ENCODE peak calls at places on chromosomes 13 and 19, in seven cellular contexts. K is activated CD8-positive, alpha-beta T cell treated with anti-CD3 and anti-CD28 coated beads, Interleukin-2, amount 10 ng/mL, durations not matched to agents 7 days and 5 days; H is HS-5; X is fibroblast of pulmonary artery; N is head of caudate nucleus; O is heart right ventricle; A is testis. F is an unnamed sample.

GRCh38 chr13:20582026-20582425 is 15.1 kb downstream of the IFT88 start:
- DNase-seq in K (no peak), H (no peak), X (no peak), N (no peak), O (no peak), A (no peak), F (no peak)

GRCh38 chr19:42246143-42246868 is 3.9 kb upstream of the GSK3A start:
- DNase-seq in K (no peak), H (no peak), X (peak), N (peak), O (peak), A (peak), F (no peak)

GRCh38 chr13:99663908-99664307 is 162.6 kb downstream of the TM9SF2 start:
- DNase-seq in K (no peak), H (no peak), X (no peak), N (no peak), O (no peak), A (no peak), F (no peak)

GRCh38 chr13:97307882-97308624 is 85.9 kb downstream of the MBNL2 start:
- DNase-seq in K (no peak), H (peak), X (peak), N (peak), O (peak), A (peak), F (no peak)

GRCh38 chr13:32878172-32878571 is 138.1 kb upstream of the KL start:
- DNase-seq in K (no peak), H (no peak), X (no peak), N (no peak), O (no peak), A (no peak), F (no peak)

GRCh38 chr13:64446372-64446771 is 2783.8 kb downstream of the PCDH9 start:
- DNase-seq in K (no peak), H (no peak), X (peak), N (no peak), O (no peak), A (no peak), F (no peak)

GRCh38 chr19:3222709-3223108 is 1.8 kb upstream of the CELF5 start:
- DNase-seq in K (no peak), H (no peak), X (no peak), N (no peak), O (no peak), A (no peak), F (no peak)

GRCh38 chr19:19321143-19321577 is 531 bp downstream of the MAU2 start:
- DNase-seq in K (peak), H (no peak), X (no peak), N (no peak), O (no peak), A (peak), F (no peak)

GRCh38 chr13:30341815-30342570 is 34.6 kb upstream of the KATNAL1 start:
- DNase-seq in K (no peak), H (peak), X (peak), N (peak), O (peak), A (peak), F (peak)

GRCh38 chr19:49155830-49156346 is 692 bp upstream of the HRC start:
- DNase-seq in K (no peak), H (no peak), X (no peak), N (no peak), O (peak), A (no peak), F (no peak)

GRCh38 chr13:78121459-78122348 is 203.1 kb upstream of the EDNRB start:
- DNase-seq in K (peak), H (peak), X (peak), N (peak), O (no peak), A (peak), F (peak)

GRCh38 chr13:51152713-51153112 is 41.6 kb upstream of the C13orf42 start:
- DNase-seq in K (no peak), H (no peak), X (no peak), N (no peak), O (no peak), A (no peak), F (no peak)

GRCh38 chr19:46639356-46640061 is 3.5 kb upstream of the GNG8 start:
- DNase-seq in K (peak), H (peak), X (peak), N (peak), O (peak), A (peak), F (no peak)

GRCh38 chr19:27974082-27974513 is 1238.9 kb downstream of the UQCRFS1 start:
- DNase-seq in K (no peak), H (no peak), X (peak), N (peak), O (no peak), A (peak), F (no peak)

GRCh38 chr13:60448907-60449510 is 52.0 kb downstream of the TDRD3 start:
- DNase-seq in K (peak), H (peak), X (peak), N (no peak), O (no peak), A (peak), F (peak)

GRCh38 chr19:29303707-29304090 is 90.7 kb upstream of the UQCRFS1 start:
- DNase-seq in K (no peak), H (no peak), X (no peak), N (no peak), O (no peak), A (no peak), F (no peak)

GRCh38 chr13:101152184-101152583 is 264.1 kb downstream of the NALCN start:
- DNase-seq in K (no peak), H (no peak), X (no peak), N (no peak), O (no peak), A (no peak), F (no peak)

GRCh38 chr13:90585392-90585791 is 762.1 kb upstream of the MIR17HG start:
- DNase-seq in K (no peak), H (no peak), X (no peak), N (no peak), O (no peak), A (no peak), F (no peak)

GRCh38 chr19:11263726-11264125 is 1.4 kb upstream of the DOCK6 start:
- DNase-seq in K (no peak), H (no peak), X (no peak), N (no peak), O (no peak), A (no peak), F (no peak)

GRCh38 chr13:78940444-78940843 is 281.5 kb upstream of the OBI1 start:
- DNase-seq in K (no peak), H (no peak), X (no peak), N (no peak), O (no peak), A (no peak), F (no peak)

GRCh38 chr13:93794197-93794885 is 567.7 kb downstream of the GPC6 start:
- DNase-seq in K (peak), H (no peak), X (no peak), N (no peak), O (no peak), A (no peak), F (no peak)

GRCh38 chr19:41928221-41928683 is at the start of gene ERFL:
- DNase-seq in K (no peak), H (no peak), X (no peak), N (no peak), O (no peak), A (no peak), F (no peak)

GRCh38 chr19:32624410-32624809 is 43.4 kb downstream of the PDCD5 start:
- DNase-seq in K (no peak), H (no peak), X (peak), N (no peak), O (no peak), A (no peak), F (peak)

GRCh38 chr13:19836472-19836871 is 27.0 kb downstream of the ZMYM5 start:
- DNase-seq in K (no peak), H (no peak), X (peak), N (no peak), O (no peak), A (no peak), F (no peak)

GRCh38 chr13:114107686-114108081 is 24.7 kb downstream of the RASA3 start:
- DNase-seq in K (no peak), H (no peak), X (peak), N (peak), O (peak), A (no peak), F (peak)

GRCh38 chr13:99085139-99085845 is 107.4 kb upstream of the DOCK9 start:
- DNase-seq in K (peak), H (no peak), X (no peak), N (no peak), O (no peak), A (peak), F (no peak)

GRCh38 chr19:18955042-18955441 is 14.0 kb upstream of the HOMER3 start:
- DNase-seq in K (no peak), H (no peak), X (no peak), N (no peak), O (no peak), A (no peak), F (no peak)

GRCh38 chr19:50001775-50002174 is 23.4 kb downstream of the VRK3 start:
- DNase-seq in K (no peak), H (no peak), X (no peak), N (no peak), O (no peak), A (no peak), F (no peak)

GRCh38 chr19:1592023-1592754 is 476 bp downstream of the MBD3 start:
- DNase-seq in K (peak), H (no peak), X (peak), N (peak), O (peak), A (peak), F (peak)